ENCODE peak calls at places on chromosomes 6 and 20, in six cellular contexts. U, X, V, J, E and T are unnamed samples.

GRCh38 chr6:70172252-70172651 is 130.6 kb downstream of the COL9A1 start:
- DNase-seq in U (no peak), X (no peak), V (no peak), J (no peak), E (no peak), T (no peak)

GRCh38 chr20:58649288-58650180 is 1.5 kb upstream of the STX16 start:
- DNase-seq in U (no peak), X (no peak), V (no peak), J (no peak), E (no peak), T (no peak)

GRCh38 chr6:72861059-72861458 is 239.2 kb downstream of the KCNQ5 start:
- DNase-seq in U (no peak), X (no peak), V (no peak), J (no peak), E (peak; percentile 19), T (no peak)

GRCh38 chr20:58697867-58698703 is 5.5 kb downstream of the NPEPL1 start:
- DNase-seq in U (no peak), X (no peak), V (no peak), J (no peak), E (no peak), T (no peak)

GRCh38 chr6:83860347-83860731 is 850 bp downstream of the CYB5R4 start:
- DNase-seq in U (no peak), X (no peak), V (no peak), J (no peak), E (no peak), T (peak; percentile 27)

GRCh38 chr20:45037050-45037449 is 63.9 kb downstream of the KCNS1 start:
- DNase-seq in U (no peak), X (no peak), V (no peak), J (no peak), E (peak; percentile 69), T (no peak)

GRCh38 chr20:22905667-22906066 is 129.4 kb upstream of the SSTR4 start:
- DNase-seq in U (no peak), X (no peak), V (no peak), J (no peak), E (no peak), T (no peak)

GRCh38 chr6:37864250-37864649 is 44.7 kb downstream of the ZFAND3 start:
- DNase-seq in U (no peak), X (no peak), V (no peak), J (no peak), E (no peak), T (no peak)

GRCh38 chr6:170344631-170345576 is 38.3 kb downstream of the FAM120B start:
- DNase-seq in U (peak; percentile 53), X (peak; percentile 52), V (peak; percentile 20), J (peak; percentile 55), E (peak; percentile 97), T (peak; percentile 86)

GRCh38 chr6:167762259-167762962 is 64.3 kb upstream of the AFDN start:
- DNase-seq in U (no peak), X (no peak), V (no peak), J (peak; percentile 99), E (no peak), T (no peak)

GRCh38 chr20:49534314-49534713 is 33.6 kb downstream of the PTGIS start:
- DNase-seq in U (peak; percentile 80), X (peak; percentile 68), V (peak; percentile 19), J (peak; percentile 63), E (peak; percentile 60), T (peak; percentile 74)

GRCh38 chr6:120826253-120826652 is 508.0 kb downstream of the TBC1D32 start:
- DNase-seq in U (peak; percentile 1), X (peak; percentile 9), V (no peak), J (peak; percentile 52), E (no peak), T (peak; percentile 30)

GRCh38 chr6:158488065-158488464 is 71.8 kb upstream of the TMEM181 start:
- DNase-seq in U (peak; percentile 18), X (no peak), V (no peak), J (no peak), E (peak; percentile 71), T (no peak)

GRCh38 chr20:8967641-8968245 is 101.1 kb upstream of the PLCB4 start:
- DNase-seq in U (no peak), X (no peak), V (no peak), J (no peak), E (no peak), T (no peak)

GRCh38 chr20:49758781-49759180 is 45.1 kb upstream of the B4GALT5 start:
- DNase-seq in U (no peak), X (no peak), V (no peak), J (no peak), E (no peak), T (no peak)

GRCh38 chr20:51542033-51542893 is at the start of gene NFATC2:
- DNase-seq in U (no peak), X (peak; percentile 96), V (no peak), J (peak; percentile 65), E (peak; percentile 45), T (peak; percentile 78)

GRCh38 chr20:54585222-54585621 is 109.8 kb downstream of the DOK5 start:
- DNase-seq in U (no peak), X (no peak), V (no peak), J (no peak), E (peak; percentile 14), T (no peak)

GRCh38 chr20:58251979-58252591 is 23.6 kb upstream of the ANKRD60 start:
- DNase-seq in U (peak; percentile 97), X (peak; percentile 87), V (no peak), J (peak; percentile 88), E (peak; percentile 80), T (peak; percentile 87)

DNA sequence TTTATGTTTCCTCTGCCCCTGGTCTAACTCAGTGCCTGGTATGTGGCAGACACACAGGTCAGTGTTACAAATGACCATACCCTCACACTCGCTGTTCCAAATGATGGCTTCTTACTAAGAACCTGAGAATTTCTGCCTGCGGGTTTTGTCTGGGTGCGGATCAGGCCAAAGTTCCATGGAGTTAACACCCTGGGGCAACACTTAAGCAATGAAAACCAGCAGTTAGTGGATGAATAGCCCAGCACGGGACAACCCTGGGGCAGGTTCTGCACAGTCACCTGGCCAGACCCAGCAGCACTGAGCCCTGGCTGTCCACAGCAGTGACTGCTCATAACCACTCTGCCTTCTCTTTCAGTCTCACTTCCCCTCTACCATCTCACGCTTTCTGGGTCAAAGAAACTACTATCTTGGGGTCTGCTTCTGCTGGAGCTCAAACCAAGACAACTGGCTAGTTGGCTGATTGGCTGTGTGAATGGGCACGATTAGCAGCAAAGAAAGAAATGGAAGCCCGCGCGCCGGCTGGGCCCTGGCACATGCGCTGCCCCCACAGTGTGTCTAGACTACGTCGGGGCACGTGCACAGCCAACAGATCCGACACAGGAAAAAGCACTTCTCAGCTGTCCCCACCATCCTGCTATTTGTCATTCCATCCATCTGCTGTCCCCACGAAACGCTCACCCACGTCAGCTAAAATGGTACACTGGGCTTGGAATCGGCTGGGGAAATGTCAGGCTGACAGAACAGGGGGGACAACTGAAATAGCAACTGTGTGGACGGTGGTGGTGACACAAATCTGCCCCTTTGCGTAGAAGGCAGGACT is 36.6 kb downstream of the MGME1 start:
- DNase-seq in U (no peak), X (no peak), V (peak; percentile 66), J (no peak), E (no peak), T (no peak)
- TF ChIP-seq MYC in U (no peak), X (no peak), V (no peak), J (no peak), E (no peak), T (no peak)

DNA sequence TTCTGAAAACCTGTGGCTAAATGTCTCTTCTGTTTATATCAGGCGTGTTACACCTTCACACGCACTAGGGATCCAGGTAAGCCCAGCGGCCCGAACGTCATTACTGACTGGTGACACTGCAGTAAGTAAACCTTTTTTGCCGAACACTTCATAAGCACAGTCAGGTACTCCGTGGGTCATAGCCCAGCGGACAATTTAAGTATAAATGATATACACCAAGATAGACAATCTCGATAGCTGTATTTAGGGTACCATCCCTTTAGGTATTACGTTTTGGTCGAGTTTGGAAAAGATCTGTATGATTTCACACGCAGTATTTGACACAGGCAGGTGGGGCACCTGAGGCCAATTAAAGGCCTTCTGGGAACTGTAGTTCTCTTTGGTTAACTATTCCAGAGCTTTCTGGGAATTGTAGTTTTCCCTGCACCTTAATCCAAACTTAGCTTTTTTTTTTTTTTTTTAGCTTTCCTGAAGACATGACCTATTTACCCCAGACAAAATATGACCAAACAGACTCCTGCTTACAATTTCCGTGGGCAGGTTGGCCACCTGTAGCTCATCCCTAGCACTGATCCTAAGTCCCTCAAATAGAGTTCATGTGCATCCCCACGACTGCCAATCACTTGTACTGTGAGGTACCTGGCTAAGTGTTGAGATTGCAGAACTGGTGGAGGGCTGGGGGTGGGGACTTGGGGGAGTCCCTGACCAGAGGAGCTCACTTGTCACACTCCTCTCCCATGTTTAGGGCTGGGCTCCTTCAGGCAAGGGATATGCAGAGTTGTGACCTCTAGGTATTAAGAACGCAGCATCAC is 908 bp upstream of the EHMT2 start:
- DNase-seq in U (peak; percentile 26), X (peak; percentile 51), V (no peak), J (peak; percentile 63), E (peak; percentile 55), T (peak; percentile 59)
- TF ChIP-seq CTCF in U (no peak), X (peak; percentile 7), V (no peak), J (peak; percentile 34), E (no peak), T (no peak)

GRCh38 chr20:62149532-62150235 is 6.1 kb downstream of the SS18L1 start:
- DNase-seq in U (no peak), X (no peak), V (no peak), J (peak; percentile 93), E (no peak), T (no peak)
- TF ChIP-seq MAX in U (no peak), X (no peak), V (no peak), J (peak; percentile 15), E (no peak), T (no peak)

GRCh38 chr20:62741191-62741676 is 32.6 kb downstream of the NTSR1 start:
- DNase-seq in U (no peak), X (no peak), V (no peak), J (no peak), E (peak; percentile 28), T (peak; percentile 36)

GRCh38 chr20:62741701-62742491 is 33.3 kb downstream of the NTSR1 start:
- DNase-seq in U (no peak), X (no peak), V (no peak), J (no peak), E (no peak), T (no peak)

GRCh38 chr20:62739067-62739466 is 30.4 kb downstream of the NTSR1 start:
- DNase-seq in U (no peak), X (no peak), V (no peak), J (no peak), E (no peak), T (no peak)

GRCh38 chr20:62739581-62740285 is 31.1 kb downstream of the NTSR1 start:
- DNase-seq in U (no peak), X (no peak), V (no peak), J (no peak), E (no peak), T (peak; percentile 85)

GRCh38 chr20:62740286-62741141 is 31.9 kb downstream of the NTSR1 start:
- DNase-seq in U (peak; percentile 83), X (peak; percentile 72), V (peak; percentile 78), J (peak; percentile 54), E (peak; percentile 85), T (peak; percentile 98)
- TF ChIP-seq MYC in U (no peak), X (no peak), V (no peak), J (no peak), E (no peak), T (no peak)